ENCODE peak calls at places on chromosome 16, in eight cellular contexts. L is GM04504, B is MCF 10A, Q is mesendoderm, A is small intestine, M is NCI-H524, C is fibroblast of the aortic adventitia, Y is myocyte. P is an unnamed sample.

GRCh38 chr16:1265090-1265630 is 9.3 kb downstream of the TPSD1 start:
- DNase-seq in L (no peak), B (no peak), Q (no peak), A (no peak), M (no peak), C (no peak), Y (no peak), P (no peak)

GRCh38 chr16:85046957-85047866 is 19.6 kb downstream of the KIAA0513 start:
- DNase-seq in L (no peak), B (no peak), Q (no peak), A (peak), M (no peak), C (no peak), Y (no peak), P (no peak)

GRCh38 chr16:72468582-72468981 is 296.6 kb upstream of the PMFBP1 start:
- DNase-seq in L (no peak), B (no peak), Q (no peak), A (peak), M (no peak), C (peak), Y (no peak), P (no peak)

GRCh38 chr16:57367111-57367752 is 5.1 kb upstream of the CX3CL1 start:
- DNase-seq in L (no peak), B (no peak), Q (no peak), A (peak), M (no peak), C (peak), Y (no peak), P (no peak)

GRCh38 chr16:63981639-63982038 is 1140.2 kb downstream of the CDH11 start:
- DNase-seq in L (no peak), B (no peak), Q (no peak), A (no peak), M (no peak), C (no peak), Y (no peak), P (no peak)

GRCh38 chr16:68235882-68236803 is at the start of gene ESRP2:
- DNase-seq in L (no peak), B (peak), Q (peak), A (peak), M (peak), C (no peak), Y (no peak), P (peak)

GRCh38 chr16:57244463-57244766 is 644 bp upstream of the ARL2BP start:
- DNase-seq in L (no peak), B (no peak), Q (no peak), A (no peak), M (no peak), C (no peak), Y (no peak), P (no peak)

GRCh38 chr16:20918486-20919239 is 18.1 kb downstream of the LYRM1 start:
- DNase-seq in L (peak), B (peak), Q (no peak), A (no peak), M (no peak), C (peak), Y (peak), P (no peak)

GRCh38 chr16:56275801-56276200 is 84.5 kb downstream of the GNAO1 start:
- DNase-seq in L (no peak), B (no peak), Q (no peak), A (no peak), M (no peak), C (no peak), Y (no peak), P (no peak)

GRCh38 chr16:1317479-1318267 is 8.2 kb downstream of the UBE2I start:
- DNase-seq in L (no peak), B (no peak), Q (no peak), A (no peak), M (no peak), C (no peak), Y (no peak), P (no peak)

GRCh38 chr16:14015948-14016347 is 55.2 kb upstream of the MRTFB start:
- DNase-seq in L (peak), B (peak), Q (peak), A (peak), M (no peak), C (peak), Y (peak), P (no peak)

GRCh38 chr16:4625617-4626159 is 1.1 kb downstream of the MGRN1 start:
- DNase-seq in L (no peak), B (no peak), Q (no peak), A (no peak), M (no peak), C (peak), Y (no peak), P (peak)

GRCh38 chr16:81324808-81325207 is 10.0 kb downstream of the GAN start:
- DNase-seq in L (no peak), B (peak), Q (no peak), A (no peak), M (no peak), C (no peak), Y (peak), P (no peak)

GRCh38 chr16:30526137-30526822 is at the start of gene ZNF768:
- DNase-seq in L (no peak), B (no peak), Q (peak), A (peak), M (no peak), C (peak), Y (no peak), P (peak)

GRCh38 chr16:693364-693763 is 3.2 kb upstream of the WDR24 start:
- DNase-seq in L (no peak), B (no peak), Q (no peak), A (no peak), M (no peak), C (no peak), Y (no peak), P (no peak)

GRCh38 chr16:82062645-82063058 is 27.6 kb downstream of the HSD17B2 start:
- DNase-seq in L (peak), B (peak), Q (no peak), A (no peak), M (no peak), C (peak), Y (peak), P (no peak)

GRCh38 chr16:71734511-71734910 is 10.0 kb upstream of the PHLPP2 start:
- DNase-seq in L (no peak), B (no peak), Q (no peak), A (no peak), M (no peak), C (no peak), Y (no peak), P (no peak)

GRCh38 chr16:483351-484075 is 44.0 kb upstream of the CAPN15 start:
- DNase-seq in L (no peak), B (no peak), Q (peak), A (no peak), M (no peak), C (peak), Y (peak), P (peak)